ENCODE peak calls at places on chromosomes 12 and 14, in five cellular contexts. I, Z, Q, N and V are unnamed samples. For H3K27me3, the result is how much of the 10 kb centered on the place peaks cover.

GRCh38 chr12:25645421-25645820 is 92.3 kb upstream of the LMNTD1 start:
- DNase-seq in Z (no peak), N (no peak), I (no peak), Q (no peak), V (no peak)

GRCh38 chr14:92511472-92512247 is 1.9 kb upstream of the RIN3 start:
- DNase-seq in Z (no peak), N (peak), Q (no peak), I (no peak), V (no peak)

GRCh38 chr12:131620520-131620919 is 90.4 kb upstream of the SFSWAP start:
- DNase-seq in Q (no peak), Z (no peak), I (no peak), N (peak), V (no peak)

GRCh38 chr14:65478017-65478416 is 65.5 kb downstream of the FUT8 start:
- DNase-seq in N (no peak), I (no peak), Q (no peak), Z (no peak), V (no peak)

GRCh38 chr14:33611405-33612183 is 339.3 kb downstream of the EGLN3 start:
- DNase-seq in N (no peak), I (no peak), Z (no peak), Q (no peak), V (no peak)

GRCh38 chr14:32669416-32669815 is 269.3 kb upstream of the NPAS3 start:
- DNase-seq in I (no peak), Z (no peak), Q (no peak), N (no peak), V (no peak)

GRCh38 chr14:51079489-51079888 is 15.4 kb downstream of the TRIM9 start:
- DNase-seq in Q (no peak), Z (no peak), I (no peak), N (no peak), V (no peak)

GRCh38 chr14:81435578-81436295 is 35.6 kb upstream of the STON2 start:
- DNase-seq in N (peak), Z (no peak), I (no peak), Q (no peak), V (no peak)

GRCh38 chr14:69685716-69686115 is 74.3 kb downstream of the SUSD6 start:
- DNase-seq in N (no peak), Q (no peak), I (no peak), Z (no peak), V (no peak)

GRCh38 chr12:131061041-131061806 is 107.5 kb downstream of the ADGRD1 start:
- DNase-seq in N (no peak), Q (no peak), Z (no peak), I (no peak), V (no peak)

GRCh38 chr12:6708968-6709394 is 8.4 kb upstream of the PIANP start:
- DNase-seq in N (no peak), Q (no peak), Z (no peak), I (no peak), V (peak)

GRCh38 chr14:53893374-53893773 is 63.3 kb downstream of the BMP4 start:
- DNase-seq in Q (no peak), I (no peak), N (no peak), Z (no peak), V (no peak)

GRCh38 chr12:55713721-55714120 is 2.1 kb upstream of the BLOC1S1 start:
- DNase-seq in Z (no peak), I (no peak), N (no peak), Q (no peak), V (no peak)

GRCh38 chr12:70719672-70720420 is 82.6 kb upstream of the PTPRB start:
- DNase-seq in Z (no peak), Q (no peak), N (peak), I (no peak), V (peak)

GRCh38 chr12:49661191-49661590 is 37.8 kb downstream of the PRPF40B start:
- DNase-seq in Q (no peak), I (no peak), Z (no peak), N (no peak), V (no peak)

GRCh38 chr12:94458882-94459772 is 540 bp downstream of the CEP83 start:
- DNase-seq in Z (no peak), I (no peak), N (peak), Q (no peak), V (no peak)

GRCh38 chr14:51236314-51236713 is 3.7 kb upstream of the TMX1 start:
- DNase-seq in Z (no peak), I (no peak), N (peak), Q (no peak), V (no peak)

GRCh38 chr14:74085047-74085637 is 386 bp downstream of the LIN52 start:
- DNase-seq in I (no peak), Q (no peak), N (peak), Z (no peak), V (no peak)

GRCh38 chr12:42585846-42586226 is 3.7 kb downstream of the PRICKLE1 start:
- DNase-seq in I (no peak), Z (no peak), Q (no peak), N (no peak), V (no peak)

GRCh38 chr14:85527006-85527405 is 2.9 kb upstream of the FLRT2 start:
- DNase-seq in I (no peak), Z (no peak), N (peak), Q (no peak), V (no peak)

GRCh38 chr14:61184117-61184516 is 97.0 kb downstream of the TMEM30B start:
- DNase-seq in N (no peak), I (no peak), Q (no peak), Z (no peak), V (no peak)

GRCh38 chr14:79044894-79045624 is 874.9 kb downstream of the NRXN3 start:
- DNase-seq in Q (no peak), N (peak), Z (no peak), I (no peak), V (no peak)

GRCh38 chr14:56812364-56813103 is 2.3 kb upstream of the OTX2 start:
- DNase-seq in I (no peak), Q (no peak), N (no peak), Z (no peak), V (no peak)

GRCh38 chr14:73503648-73504047 is 12.9 kb downstream of the RIOX1 start:
- DNase-seq in Q (no peak), I (no peak), N (no peak), Z (no peak), V (peak)

GRCh38 chr14:105067140-105067968 is 2.1 kb upstream of the GPR132 start:
- DNase-seq in I (peak), Z (no peak), N (no peak), Q (no peak), V (peak)

GRCh38 chr14:35406090-35406489 is 1.5 kb upstream of the NFKBIA start:
- DNase-seq in Z (no peak), Q (no peak), I (no peak), N (no peak), V (no peak)

GRCh38 chr14:93036652-93037341 is 78.9 kb downstream of the ITPK1 start:
- DNase-seq in Q (no peak), N (no peak), Z (no peak), I (no peak), V (no peak)

GRCh38 chr12:122474324-122474716 is 26.4 kb downstream of the ZCCHC8 start:
- DNase-seq in I (no peak), Z (no peak), N (no peak), Q (no peak), V (no peak)

DNA sequence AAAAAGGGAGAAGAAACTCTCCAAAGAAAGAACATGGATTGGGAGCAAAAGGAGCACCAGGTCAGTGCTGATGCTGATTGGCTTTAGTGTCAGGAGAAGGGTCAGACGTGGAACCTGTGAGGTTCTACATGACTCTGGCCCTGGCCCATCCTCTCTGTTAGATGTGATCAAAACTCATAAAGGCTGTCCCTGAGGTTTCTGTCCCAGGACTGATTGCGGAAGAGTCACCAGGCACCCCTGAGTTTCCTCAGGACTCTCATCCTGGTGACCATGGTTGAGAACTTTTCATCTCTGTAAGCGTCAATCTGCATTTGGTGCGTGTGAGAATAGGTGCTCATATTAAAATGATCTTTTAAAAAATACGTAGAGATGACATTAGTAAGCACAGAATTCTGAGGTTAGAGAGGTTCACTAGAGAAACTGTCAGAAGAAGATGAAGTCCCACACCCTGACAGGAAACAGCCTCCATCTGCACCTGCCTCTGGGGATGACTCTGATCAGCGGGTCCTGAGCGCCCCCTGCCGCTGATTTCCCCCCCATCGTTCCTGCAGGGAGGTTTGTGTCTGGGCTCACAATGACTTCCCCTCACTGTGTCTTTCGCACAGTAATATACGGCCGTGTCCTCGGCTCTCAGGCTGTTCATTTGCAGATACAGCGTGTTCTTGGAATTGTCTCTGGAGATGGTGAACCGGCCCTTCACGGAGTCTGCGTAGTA is 741.8 kb downstream of the TMEM121 start:
- DNase-seq in Z (no peak), I (peak), Q (no peak), N (no peak), V (peak)
- H3K27me3 ChIP-seq in Z (under half), I (under half), Q (under half), N (under half), V (under half)

DNA sequence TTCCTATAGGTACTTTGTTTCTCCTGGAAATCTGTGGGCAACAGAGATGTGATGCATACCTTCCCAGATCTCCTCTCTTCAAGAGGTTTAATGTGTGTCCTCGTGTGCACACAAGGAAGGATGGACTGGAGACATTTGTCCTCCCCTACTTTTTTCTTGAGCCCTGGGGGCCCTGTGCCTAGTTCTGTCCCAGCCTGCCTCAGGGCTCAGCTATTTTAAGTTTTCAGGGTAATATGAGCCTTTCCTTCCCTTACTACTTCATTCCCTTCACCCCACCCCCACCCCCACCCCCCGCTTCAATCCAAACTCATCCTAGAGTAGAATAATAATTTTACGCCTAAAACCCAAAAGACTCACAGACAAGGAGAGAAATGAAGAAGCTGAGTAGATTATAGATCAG is 446 bp downstream of the STAC3 start:
- DNase-seq in Z (no peak), Q (no peak), I (no peak), N (no peak), V (no peak)
- H3K27me3 ChIP-seq in Z (under half), Q (under half), I (under half), N (under half), V (under half)

GRCh38 chr12:4816776-4817530 is 92.8 kb upstream of the KCNA1 start:
- DNase-seq in N (no peak), Z (no peak), I (no peak), Q (no peak), V (no peak)

GRCh38 chr12:4810219-4810671 is 90.0 kb downstream of the GALNT8 start:
- DNase-seq in Z (no peak), I (no peak), Q (no peak), N (no peak), V (no peak)

GRCh38 chr12:4814485-4814884 is 94.3 kb downstream of the GALNT8 start:
- DNase-seq in N (no peak), Z (no peak), I (no peak), Q (no peak), V (no peak)

GRCh38 chr12:4812621-4813327 is 92.6 kb downstream of the GALNT8 start:
- DNase-seq in N (no peak), I (no peak), Z (no peak), Q (no peak), V (no peak)

DNA sequence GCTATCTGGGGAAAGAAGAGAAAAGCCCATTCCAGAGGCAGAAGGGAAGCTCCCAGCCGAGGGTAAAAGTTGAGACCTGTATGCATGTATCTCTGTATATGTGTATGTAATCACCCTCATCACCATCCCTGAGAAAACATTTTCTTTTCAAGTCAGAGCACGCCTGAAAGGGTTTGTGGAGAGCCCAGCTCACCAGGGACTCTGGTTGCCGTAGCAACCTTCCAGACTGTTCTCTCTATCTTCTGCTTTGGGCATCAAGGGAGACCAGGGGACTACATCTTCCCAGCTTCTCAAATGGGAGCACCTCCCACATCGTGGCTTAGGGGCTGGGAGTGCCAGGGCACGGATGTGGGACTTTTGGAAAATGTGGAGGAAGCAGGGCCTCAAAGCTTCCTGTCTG is 93.5 kb downstream of the GALNT8 start:
- DNase-seq in Z (no peak), N (peak), Q (no peak), I (no peak), V (no peak)
- H3K27me3 ChIP-seq in Z (under half), N (under half), Q (under half), I (under half), V (under half)

GRCh38 chr12:118980407-118981014 is 830 bp upstream of the SRRM4 start:
- DNase-seq in Z (no peak), N (peak), Q (no peak), I (no peak), V (no peak)
- H3K27me3 ChIP-seq in Z (under half), N (under half), Q (under half), I (under half), V (under half)

GRCh38 chr12:3319723-3320492 is 171.1 kb upstream of the PRMT8 start:
- DNase-seq in Q (no peak), N (no peak), I (no peak), Z (no peak), V (no peak)
- H3K27me3 ChIP-seq in Q (under half), N (under half), I (under half), Z (under half), V (under half)